ENCODE peak calls at places on chromosomes 1 and 21, in four cellular contexts. R is A549, B is K562, F is HepG2. C is an unnamed sample.

GRCh38 chr1:73824065-73824464 is 373.9 kb downstream of the LRRIQ3 start:
- DNase-seq in R (no peak), B (no peak), F (no peak), C (no peak)

GRCh38 chr1:40708750-40709099 is 17.2 kb downstream of the NFYC start:
- DNase-seq in R (peak), B (no peak), F (peak), C (peak)

GRCh38 chr1:206121269-206121668 is 4.1 kb upstream of the AVPR1B start:
- DNase-seq in R (no peak), B (no peak), F (no peak), C (no peak)

GRCh38 chr1:200895448-200895799 is 724 bp downstream of the INAVA start:
- DNase-seq in R (no peak), B (no peak), F (no peak), C (no peak)

GRCh38 chr21:45293726-45294401 is 6.2 kb upstream of the POFUT2 start:
- DNase-seq in R (no peak), B (no peak), F (no peak), C (no peak)

GRCh38 chr1:208154679-208155078 is 89.5 kb downstream of the PLXNA2 start:
- DNase-seq in R (no peak), B (no peak), F (no peak), C (no peak)

GRCh38 chr1:76066390-76066789 is 8.2 kb upstream of the ST6GALNAC3 start:
- DNase-seq in R (no peak), B (no peak), F (no peak), C (peak)

GRCh38 chr1:199878818-199879217 is 148.7 kb upstream of the NR5A2 start:
- DNase-seq in R (no peak), B (no peak), F (no peak), C (no peak)

GRCh38 chr1:22418852-22419480 is 32.7 kb upstream of the ZBTB40 start:
- DNase-seq in R (no peak), B (no peak), F (no peak), C (peak)

GRCh38 chr1:37354876-37355275 is 119.5 kb upstream of the ZC3H12A start:
- DNase-seq in R (no peak), B (no peak), F (no peak), C (no peak)

GRCh38 chr21:20779321-20779720 is 218.9 kb upstream of the NCAM2 start:
- DNase-seq in R (no peak), B (no peak), F (no peak), C (no peak)

GRCh38 chr1:245110406-245110805 is 44.4 kb upstream of the KIF26B start:
- DNase-seq in R (no peak), B (no peak), F (no peak), C (no peak)

GRCh38 chr1:24584103-24584764 is 28.3 kb downstream of the NCMAP start:
- DNase-seq in R (no peak), B (no peak), F (no peak), C (no peak)

GRCh38 chr1:89701746-89702241 is 68.9 kb downstream of the LRRC8C start:
- DNase-seq in R (no peak), B (peak), F (no peak), C (peak)

GRCh38 chr1:231803353-231803752 is 176.8 kb downstream of the DISC1 start:
- DNase-seq in R (no peak), B (no peak), F (no peak), C (peak)

GRCh38 chr1:29532741-29533140 is 296.4 kb downstream of the PTPRU start:
- DNase-seq in R (no peak), B (no peak), F (no peak), C (no peak)

GRCh38 chr1:108502624-108503023 is 52.5 kb downstream of the NBPF6 start:
- DNase-seq in R (no peak), B (no peak), F (no peak), C (peak)

GRCh38 chr21:16302851-16303282 is 573.1 kb downstream of the USP25 start:
- DNase-seq in R (no peak), B (no peak), F (no peak), C (peak)

GRCh38 chr1:152646656-152647055 is 16.5 kb upstream of the LCE2D start:
- DNase-seq in R (no peak), B (no peak), F (no peak), C (no peak)
- TF ChIP-seq MAZ in R (no peak), B (no peak), F (no peak), C (no peak)

GRCh38 chr1:88327391-88328267 is 356.4 kb upstream of the PKN2 start:
- DNase-seq in R (peak), B (no peak), F (peak), C (peak)
- TF ChIP-seq MAZ in R (no peak), B (no peak), F (no peak), C (no peak)

GRCh38 chr1:219651993-219652392 is 39.1 kb upstream of the ZC3H11B start:
- DNase-seq in R (no peak), B (no peak), F (no peak), C (no peak)
- TF ChIP-seq MAZ in R (no peak), B (no peak), F (no peak), C (no peak)

GRCh38 chr1:178360421-178360820 is 136.3 kb downstream of the CLEC20A start:
- DNase-seq in R (no peak), B (no peak), F (no peak), C (no peak)

GRCh38 chr1:178367151-178367550 is 129.6 kb downstream of the CLEC20A start:
- DNase-seq in R (no peak), B (no peak), F (no peak), C (no peak)

GRCh38 chr1:178364782-178365181 is 132.0 kb downstream of the CLEC20A start:
- DNase-seq in R (no peak), B (no peak), F (no peak), C (no peak)

GRCh38 chr1:178361847-178362246 is 134.9 kb downstream of the CLEC20A start:
- DNase-seq in R (no peak), B (peak), F (peak), C (no peak)

GRCh38 chr1:178362784-178363183 is 134.0 kb downstream of the CLEC20A start:
- DNase-seq in R (no peak), B (no peak), F (no peak), C (peak)
- TF ChIP-seq MAZ in R (no peak), B (no peak), F (no peak), C (no peak)

C was measured in IMR-90.